ENCODE peak calls at places on chromosomes 5 and 9, in nine cellular contexts. One of them, this sample, is unnamed.

GRCh38 chr9:107597743-107598217 is 108.2 kb upstream of the KLF4 start:
- DNase-seq in HepG2: peak
- DNase-seq in gastrocnemius medialis: no peak
- DNase-seq in body of pancreas: no peak
- DNase-seq in A549: no peak
- DNase-seq in uterus: no peak
- DNase-seq in adrenal gland: no peak
- DNase-seq in ovary: no peak
- DNase-seq in breast epithelium: no peak
- DNase-seq in this sample: no peak

GRCh38 chr9:112047538-112048066 is 127.5 kb downstream of the SUSD1 start:
- DNase-seq in HepG2: no peak
- DNase-seq in gastrocnemius medialis: no peak
- DNase-seq in body of pancreas: no peak
- DNase-seq in A549: no peak
- DNase-seq in uterus: no peak
- DNase-seq in adrenal gland: no peak
- DNase-seq in ovary: no peak
- DNase-seq in breast epithelium: no peak
- DNase-seq in this sample: no peak

GRCh38 chr5:39702928-39703327 is 278.1 kb upstream of the DAB2 start:
- DNase-seq in HepG2: no peak
- DNase-seq in gastrocnemius medialis: no peak
- DNase-seq in body of pancreas: no peak
- DNase-seq in A549: no peak
- DNase-seq in uterus: no peak
- DNase-seq in adrenal gland: no peak
- DNase-seq in ovary: no peak
- DNase-seq in breast epithelium: no peak
- DNase-seq in this sample: no peak

GRCh38 chr5:173396311-173396993 is 68.2 kb upstream of the STC2 start:
- DNase-seq in HepG2: peak
- DNase-seq in gastrocnemius medialis: no peak
- DNase-seq in body of pancreas: no peak
- DNase-seq in A549: peak
- DNase-seq in uterus: no peak
- DNase-seq in adrenal gland: no peak
- DNase-seq in ovary: no peak
- DNase-seq in breast epithelium: no peak
- DNase-seq in this sample: no peak

GRCh38 chr5:147403659-147404640 is 105.9 kb downstream of the DPYSL3 start:
- DNase-seq in HepG2: no peak
- DNase-seq in gastrocnemius medialis: peak
- DNase-seq in body of pancreas: peak
- DNase-seq in A549: peak
- DNase-seq in uterus: peak
- DNase-seq in adrenal gland: peak
- DNase-seq in ovary: peak
- DNase-seq in breast epithelium: no peak
- DNase-seq in this sample: peak

GRCh38 chr5:149060325-149060724 is 2.5 kb downstream of the SH3TC2 start:
- DNase-seq in HepG2: peak
- DNase-seq in gastrocnemius medialis: no peak
- DNase-seq in body of pancreas: no peak
- DNase-seq in A549: no peak
- DNase-seq in uterus: no peak
- DNase-seq in adrenal gland: peak
- DNase-seq in ovary: no peak
- DNase-seq in breast epithelium: no peak
- DNase-seq in this sample: no peak

GRCh38 chr5:167442922-167443321 is 848.5 kb upstream of the WWC1 start:
- DNase-seq in HepG2: no peak
- DNase-seq in gastrocnemius medialis: no peak
- DNase-seq in body of pancreas: peak
- DNase-seq in A549: no peak
- DNase-seq in uterus: no peak
- DNase-seq in adrenal gland: peak
- DNase-seq in ovary: no peak
- DNase-seq in breast epithelium: no peak
- DNase-seq in this sample: no peak

GRCh38 chr5:32794086-32794485 is 83.0 kb downstream of the NPR3 start:
- DNase-seq in HepG2: peak
- DNase-seq in gastrocnemius medialis: no peak
- DNase-seq in body of pancreas: no peak
- DNase-seq in A549: peak
- DNase-seq in uterus: no peak
- DNase-seq in adrenal gland: no peak
- DNase-seq in ovary: no peak
- DNase-seq in breast epithelium: no peak
- DNase-seq in this sample: no peak

GRCh38 chr5:120173125-120173524 is 291.0 kb upstream of the PRR16 start:
- DNase-seq in HepG2: no peak
- DNase-seq in gastrocnemius medialis: no peak
- DNase-seq in body of pancreas: no peak
- DNase-seq in A549: no peak
- DNase-seq in uterus: no peak
- DNase-seq in adrenal gland: no peak
- DNase-seq in ovary: no peak
- DNase-seq in breast epithelium: no peak
- DNase-seq in this sample: no peak

GRCh38 chr5:173925449-173926071 is 37.4 kb downstream of the CPEB4 start:
- DNase-seq in HepG2: no peak
- DNase-seq in gastrocnemius medialis: no peak
- DNase-seq in body of pancreas: no peak
- DNase-seq in A549: peak
- DNase-seq in uterus: no peak
- DNase-seq in adrenal gland: no peak
- DNase-seq in ovary: peak
- DNase-seq in breast epithelium: no peak
- DNase-seq in this sample: no peak

GRCh38 chr5:164741376-164741775 is 1236.0 kb downstream of the MAT2B start:
- DNase-seq in HepG2: no peak
- DNase-seq in gastrocnemius medialis: no peak
- DNase-seq in body of pancreas: no peak
- DNase-seq in A549: no peak
- DNase-seq in uterus: no peak
- DNase-seq in adrenal gland: no peak
- DNase-seq in ovary: no peak
- DNase-seq in breast epithelium: no peak
- DNase-seq in this sample: no peak
- TF ChIP-seq POLR2A in HepG2: no peak
- TF ChIP-seq POLR2A in gastrocnemius medialis: no peak
- TF ChIP-seq POLR2A in body of pancreas: no peak
- TF ChIP-seq POLR2A in A549: no peak
- TF ChIP-seq POLR2A in uterus: no peak
- TF ChIP-seq POLR2A in adrenal gland: no peak
- TF ChIP-seq POLR2A in ovary: no peak
- TF ChIP-seq POLR2A in breast epithelium: no peak
- TF ChIP-seq POLR2A in this sample: no peak

DNA sequence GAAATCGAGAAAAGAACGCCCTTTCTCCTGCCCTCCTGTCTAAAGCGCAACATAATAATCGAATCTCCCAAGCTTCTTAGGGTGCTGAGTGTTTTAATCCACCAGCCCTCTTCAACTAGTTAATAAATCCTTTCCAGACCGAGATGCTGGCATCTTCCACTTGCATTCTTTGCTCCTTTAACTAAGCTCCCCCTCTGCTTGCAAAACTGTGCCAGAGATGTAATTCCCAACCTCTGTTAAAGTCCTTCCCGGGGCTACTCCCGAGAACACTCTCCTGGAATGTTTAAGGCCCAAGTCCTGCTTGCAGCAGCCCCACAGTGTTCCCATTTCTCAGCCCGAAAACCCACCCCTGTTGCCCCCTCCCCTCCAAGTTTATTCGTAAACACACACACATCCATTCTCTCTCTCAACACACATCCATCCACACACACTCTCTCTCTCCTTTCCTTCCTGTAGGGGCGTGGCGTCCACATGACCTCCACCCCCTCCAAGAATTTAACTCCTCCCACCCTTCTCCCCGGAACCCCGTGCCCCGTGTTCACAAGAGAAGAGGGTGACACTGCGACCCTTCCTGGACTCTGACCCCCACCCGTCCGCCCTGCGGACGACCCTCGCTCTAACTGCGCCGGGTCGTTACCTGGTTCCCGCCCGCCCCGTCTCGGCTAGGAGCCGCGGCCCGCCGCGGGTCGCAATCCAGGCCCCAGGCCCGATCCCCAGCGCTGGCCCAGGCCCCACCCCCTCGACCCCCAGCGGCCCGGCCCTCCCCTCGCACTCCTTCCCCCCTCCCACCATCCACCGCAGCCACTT is 7.0 kb upstream of the MGAT1 start:
- DNase-seq in HepG2: peak
- DNase-seq in gastrocnemius medialis: peak
- DNase-seq in body of pancreas: peak
- DNase-seq in A549: peak
- DNase-seq in uterus: peak
- DNase-seq in adrenal gland: peak
- DNase-seq in ovary: peak
- DNase-seq in breast epithelium: peak
- DNase-seq in this sample: peak
- TF ChIP-seq POLR2A in HepG2: no peak
- TF ChIP-seq POLR2A in gastrocnemius medialis: no peak
- TF ChIP-seq POLR2A in body of pancreas: peak
- TF ChIP-seq POLR2A in A549: peak
- TF ChIP-seq POLR2A in uterus: no peak
- TF ChIP-seq POLR2A in adrenal gland: peak
- TF ChIP-seq POLR2A in ovary: no peak
- TF ChIP-seq POLR2A in breast epithelium: no peak
- TF ChIP-seq POLR2A in this sample: no peak

GRCh38 chr9:4211806-4212205 is 88.1 kb downstream of the GLIS3 start:
- DNase-seq in HepG2: no peak
- DNase-seq in gastrocnemius medialis: no peak
- DNase-seq in body of pancreas: no peak
- DNase-seq in A549: no peak
- DNase-seq in uterus: no peak
- DNase-seq in adrenal gland: no peak
- DNase-seq in ovary: no peak
- DNase-seq in breast epithelium: no peak
- DNase-seq in this sample: no peak

GRCh38 chr9:4206718-4207117 is 93.2 kb downstream of the GLIS3 start:
- DNase-seq in HepG2: no peak
- DNase-seq in gastrocnemius medialis: no peak
- DNase-seq in body of pancreas: no peak
- DNase-seq in A549: no peak
- DNase-seq in uterus: peak
- DNase-seq in adrenal gland: no peak
- DNase-seq in ovary: peak
- DNase-seq in breast epithelium: no peak
- DNase-seq in this sample: no peak

GRCh38 chr9:4207881-4208615 is 91.8 kb downstream of the GLIS3 start:
- DNase-seq in HepG2: no peak
- DNase-seq in gastrocnemius medialis: no peak
- DNase-seq in body of pancreas: no peak
- DNase-seq in A549: no peak
- DNase-seq in uterus: no peak
- DNase-seq in adrenal gland: no peak
- DNase-seq in ovary: no peak
- DNase-seq in breast epithelium: no peak
- DNase-seq in this sample: no peak

GRCh38 chr9:4211022-4211421 is 88.8 kb downstream of the GLIS3 start:
- DNase-seq in HepG2: no peak
- DNase-seq in gastrocnemius medialis: no peak
- DNase-seq in body of pancreas: no peak
- DNase-seq in A549: no peak
- DNase-seq in uterus: no peak
- DNase-seq in adrenal gland: no peak
- DNase-seq in ovary: no peak
- DNase-seq in breast epithelium: no peak
- DNase-seq in this sample: no peak

DNA sequence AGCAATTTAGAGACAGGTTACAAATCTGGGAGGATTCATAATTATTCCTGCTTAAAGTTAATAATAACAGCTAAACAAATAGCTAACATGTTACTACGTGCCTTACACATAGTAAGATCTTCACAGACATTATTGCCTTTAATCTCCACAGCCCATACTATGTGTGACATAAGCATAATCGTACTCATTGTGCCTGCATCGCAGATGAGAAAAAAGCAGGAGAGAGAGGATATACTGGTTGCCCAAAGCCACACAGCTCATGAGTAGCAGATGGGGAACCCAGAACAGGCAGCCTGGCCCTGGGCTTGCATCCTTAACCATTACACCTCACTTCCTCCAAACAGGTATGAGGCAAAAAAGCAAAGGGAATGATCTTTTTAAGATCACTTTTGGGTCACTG is 92.4 kb downstream of the GLIS3 start:
- DNase-seq in HepG2: no peak
- DNase-seq in gastrocnemius medialis: no peak
- DNase-seq in body of pancreas: no peak
- DNase-seq in A549: no peak
- DNase-seq in uterus: no peak
- DNase-seq in adrenal gland: no peak
- DNase-seq in ovary: no peak
- DNase-seq in breast epithelium: no peak
- DNase-seq in this sample: no peak
- TF ChIP-seq POLR2A in HepG2: no peak
- TF ChIP-seq POLR2A in gastrocnemius medialis: no peak
- TF ChIP-seq POLR2A in body of pancreas: no peak
- TF ChIP-seq POLR2A in A549: no peak
- TF ChIP-seq POLR2A in uterus: no peak
- TF ChIP-seq POLR2A in adrenal gland: no peak
- TF ChIP-seq POLR2A in ovary: no peak
- TF ChIP-seq POLR2A in breast epithelium: no peak
- TF ChIP-seq POLR2A in this sample: no peak

GRCh38 chr5:159304961-159305595 is 25.2 kb downstream of the IL12B start:
- DNase-seq in HepG2: no peak
- DNase-seq in gastrocnemius medialis: no peak
- DNase-seq in body of pancreas: no peak
- DNase-seq in A549: no peak
- DNase-seq in uterus: no peak
- DNase-seq in adrenal gland: no peak
- DNase-seq in ovary: no peak
- DNase-seq in breast epithelium: no peak
- DNase-seq in this sample: no peak

GRCh38 chr5:159301351-159301911 is 28.9 kb downstream of the IL12B start:
- DNase-seq in HepG2: no peak
- DNase-seq in gastrocnemius medialis: no peak
- DNase-seq in body of pancreas: no peak
- DNase-seq in A549: no peak
- DNase-seq in uterus: no peak
- DNase-seq in adrenal gland: no peak
- DNase-seq in ovary: no peak
- DNase-seq in breast epithelium: no peak
- DNase-seq in this sample: no peak

GRCh38 chr5:159303286-159303685 is 27.0 kb downstream of the IL12B start:
- DNase-seq in HepG2: no peak
- DNase-seq in gastrocnemius medialis: no peak
- DNase-seq in body of pancreas: no peak
- DNase-seq in A549: no peak
- DNase-seq in uterus: no peak
- DNase-seq in adrenal gland: no peak
- DNase-seq in ovary: no peak
- DNase-seq in breast epithelium: no peak
- DNase-seq in this sample: no peak
- TF ChIP-seq POLR2A in HepG2: no peak
- TF ChIP-seq POLR2A in gastrocnemius medialis: no peak
- TF ChIP-seq POLR2A in body of pancreas: no peak
- TF ChIP-seq POLR2A in A549: no peak
- TF ChIP-seq POLR2A in uterus: no peak
- TF ChIP-seq POLR2A in adrenal gland: no peak
- TF ChIP-seq POLR2A in ovary: no peak
- TF ChIP-seq POLR2A in breast epithelium: no peak
- TF ChIP-seq POLR2A in this sample: no peak

GRCh38 chr9:21802418-21803000 is at the start of gene MTAP:
- DNase-seq in HepG2: peak
- DNase-seq in gastrocnemius medialis: peak
- DNase-seq in body of pancreas: peak
- DNase-seq in A549: peak
- DNase-seq in uterus: peak
- DNase-seq in adrenal gland: peak
- DNase-seq in ovary: peak
- DNase-seq in breast epithelium: peak
- DNase-seq in this sample: no peak
- TF ChIP-seq POLR2A in HepG2: peak
- TF ChIP-seq POLR2A in gastrocnemius medialis: peak
- TF ChIP-seq POLR2A in body of pancreas: peak
- TF ChIP-seq POLR2A in A549: peak
- TF ChIP-seq POLR2A in uterus: peak
- TF ChIP-seq POLR2A in adrenal gland: peak
- TF ChIP-seq POLR2A in ovary: peak
- TF ChIP-seq POLR2A in breast epithelium: peak
- TF ChIP-seq POLR2A in this sample: no peak

This sample was measured in H54.